ENCODE peak calls at places on chromosomes 1 and 21, in seven cellular contexts. L is PC-9; K is A549; W is fibroblast of pulmonary artery; I is activated naive CD8-positive, alpha-beta T cell treated with anti-CD3 and anti-CD28 coated beads, Interleukin-2, amount 50 U/mL, for 24 hours; H is lower leg skin; X is NCI-H226. R is an unnamed sample.

GRCh38 chr1:233304489-233305102 is 9.1 kb upstream of the PCNX2 start:
- DNase-seq in L (no peak), K (no peak), W (peak; percentile 51), I (no peak), H (no peak), X (no peak), R (no peak)

GRCh38 chr1:13725714-13726175 is 25.8 kb downstream of the PRDM2 start:
- DNase-seq in L (no peak), K (peak; percentile 15), W (peak; percentile 40), I (peak; percentile 38), H (no peak), X (no peak), R (no peak)

GRCh38 chr21:42258150-42258884 is 39.4 kb downstream of the ABCG1 start:
- DNase-seq in L (no peak), K (peak; percentile 60), W (peak; percentile 66), I (peak; percentile 84), H (no peak), X (peak; percentile 23), R (peak; percentile 83)

GRCh38 chr1:30748098-30748698 is 9.4 kb downstream of the LAPTM5 start:
- DNase-seq in L (no peak), K (no peak), W (peak; percentile 15), I (no peak), H (peak; percentile 26), X (no peak), R (peak; percentile 86)

GRCh38 chr1:159211331-159212136 is 6.9 kb downstream of the ACKR1 start:
- DNase-seq in L (no peak), K (no peak), W (peak; percentile 82), I (peak; percentile 71), H (no peak), X (peak; percentile 72), R (peak; percentile 20)

GRCh38 chr1:232789660-232790059 is 15.6 kb upstream of the MAP10 start:
- DNase-seq in L (no peak), K (no peak), W (no peak), I (no peak), H (peak; percentile 29), X (no peak), R (no peak)

GRCh38 chr1:67257173-67257535 is 50.5 kb upstream of the IL12RB2 start:
- DNase-seq in L (no peak), K (no peak), W (no peak), I (no peak), H (no peak), X (no peak), R (no peak)

GRCh38 chr1:230139741-230140140 is 72.7 kb downstream of the GALNT2 start:
- DNase-seq in L (no peak), K (no peak), W (no peak), I (no peak), H (no peak), X (no peak), R (no peak)

GRCh38 chr1:32893198-32894018 is 7.1 kb downstream of the HPCA start:
- DNase-seq in L (no peak), K (peak; percentile 41), W (peak; percentile 18), I (peak; percentile 22), H (no peak), X (peak; percentile 23), R (peak; percentile 55)

GRCh38 chr1:215040190-215040589 is 42.3 kb upstream of the KCNK2 start:
- DNase-seq in L (no peak), K (no peak), W (no peak), I (no peak), H (no peak), X (no peak), R (no peak)

GRCh38 chr1:1208713-1209433 is 2.5 kb upstream of the TNFRSF18 start:
- DNase-seq in L (no peak), K (no peak), W (no peak), I (peak; percentile 59), H (no peak), X (no peak), R (no peak)

GRCh38 chr1:202162418-202163280 is 2.2 kb upstream of the PTPN7 start:
- DNase-seq in L (no peak), K (no peak), W (no peak), I (peak; percentile 45), H (no peak), X (no peak), R (no peak)

GRCh38 chr1:231781887-231782286 is 155.3 kb downstream of the DISC1 start:
- DNase-seq in L (no peak), K (no peak), W (peak; percentile 72), I (no peak), H (no peak), X (peak; percentile 23), R (peak; percentile 48)

GRCh38 chr1:211490821-211491415 is 1.0 kb downstream of the RD3 start:
- DNase-seq in L (no peak), K (no peak), W (no peak), I (no peak), H (no peak), X (no peak), R (no peak)

GRCh38 chr1:26822737-26823395 is 3.6 kb upstream of the ZDHHC18 start:
- DNase-seq in L (no peak), K (no peak), W (no peak), I (no peak), H (no peak), X (no peak), R (no peak)

GRCh38 chr1:2322065-2322571 is 69.2 kb downstream of the MORN1 start:
- DNase-seq in L (peak; percentile 61), K (no peak), W (peak; percentile 91), I (no peak), H (no peak), X (peak; percentile 74), R (peak; percentile 44)

GRCh38 chr1:168876830-168877229 is 147.8 kb upstream of the DPT start:
- DNase-seq in L (no peak), K (no peak), W (no peak), I (no peak), H (no peak), X (no peak), R (no peak)

GRCh38 chr1:184409011-184409410 is 22.2 kb downstream of the C1orf21 start:
- DNase-seq in L (no peak), K (no peak), W (no peak), I (no peak), H (no peak), X (no peak), R (no peak)

GRCh38 chr1:161216945-161217712 is 2.0 kb downstream of the FCER1G start:
- DNase-seq in L (no peak), K (no peak), W (peak; percentile 83), I (no peak), H (peak; percentile 53), X (no peak), R (no peak)

GRCh38 chr1:106276856-106277255 is 779.6 kb upstream of the PRMT6 start:
- DNase-seq in L (no peak), K (no peak), W (no peak), I (no peak), H (no peak), X (no peak), R (no peak)

GRCh38 chr1:151145158-151146071 is 1.0 kb downstream of the SEMA6C start:
- DNase-seq in L (no peak), K (no peak), W (peak; percentile 13), I (peak; percentile 43), H (no peak), X (no peak), R (no peak)

GRCh38 chr1:20589331-20590312 is 725 bp downstream of the CDA start:
- DNase-seq in L (no peak), K (no peak), W (peak; percentile 49), I (no peak), H (no peak), X (no peak), R (no peak)

GRCh38 chr1:27435566-27436203 is 43.3 kb downstream of the GPR3 start:
- DNase-seq in L (no peak), K (no peak), W (no peak), I (no peak), H (no peak), X (no peak), R (peak; percentile 60)

GRCh38 chr1:185495898-185496297 is 178.9 kb upstream of the IVNS1ABP start:
- DNase-seq in L (no peak), K (no peak), W (no peak), I (no peak), H (no peak), X (no peak), R (no peak)

GRCh38 chr1:204909109-204909508 is 38.4 kb downstream of the NFASC start:
- DNase-seq in L (no peak), K (no peak), W (no peak), I (no peak), H (no peak), X (no peak), R (no peak)

GRCh38 chr1:109918671-109919070 is 8.0 kb downstream of the CSF1 start:
- DNase-seq in L (no peak), K (no peak), W (no peak), I (no peak), H (no peak), X (no peak), R (no peak)

GRCh38 chr1:206925116-206925736 is 3.5 kb upstream of the FCMR start:
- DNase-seq in L (no peak), K (no peak), W (no peak), I (peak; percentile 73), H (no peak), X (no peak), R (no peak)

GRCh38 chr1:197801111-197801482 is 25.8 kb upstream of the DENND1B start:
- DNase-seq in L (no peak), K (no peak), W (no peak), I (no peak), H (no peak), X (no peak), R (no peak)

GRCh38 chr1:116847688-116848531 is 61.8 kb upstream of the PTGFRN start:
- DNase-seq in L (no peak), K (no peak), W (peak; percentile 65), I (no peak), H (peak; percentile 61), X (no peak), R (no peak)

GRCh38 chr1:196355206-196355786 is 252.9 kb downstream of the KCNT2 start:
- DNase-seq in L (no peak), K (peak; percentile 5), W (peak; percentile 69), I (no peak), H (no peak), X (no peak), R (no peak)

GRCh38 chr21:21807598-21807903 is 809.3 kb downstream of the NCAM2 start:
- DNase-seq in L (no peak), K (no peak), W (no peak), I (no peak), H (no peak), X (no peak), R (no peak)

GRCh38 chr1:59455206-59455605 is 158.3 kb downstream of the FGGY start:
- DNase-seq in L (peak; percentile 60), K (peak; percentile 8), W (peak; percentile 51), I (no peak), H (no peak), X (peak; percentile 56), R (no peak)

GRCh38 chr1:32275424-32275823 is 16.5 kb upstream of the HDAC1 start:
- DNase-seq in L (no peak), K (no peak), W (peak; percentile 14), I (no peak), H (no peak), X (no peak), R (no peak)

GRCh38 chr1:19156676-19157075 is 53.4 kb downstream of the UBR4 start:
- DNase-seq in L (peak; percentile 82), K (no peak), W (peak; percentile 84), I (no peak), H (peak; percentile 43), X (no peak), R (peak; percentile 28)